ENCODE peak calls at places on chromosomes 5 and 9, in nine cellular contexts. One of them, this sample, is unnamed. For H3K9me3, the result is how much of the 10 kb centered on the place peaks cover.

GRCh38 chr5:141547488-141547887 is 58.6 kb downstream of the PCDHGC5 start:
- DNase-seq in left lung: no peak
- DNase-seq in aorta: no peak
- DNase-seq in colonic mucosa: no peak
- DNase-seq in Peyer's patch: no peak
- DNase-seq in CD4-positive, CD25-positive, alpha-beta regulatory T cell: no peak
- DNase-seq in CD8-positive, alpha-beta memory T cell: no peak
- DNase-seq in tibial nerve: no peak
- DNase-seq in naive thymus-derived CD4-positive, alpha-beta T cell: no peak
- DNase-seq in this sample: no peak

GRCh38 chr9:25891534-25891933 is 213.3 kb upstream of the TUSC1 start:
- DNase-seq in tibial nerve: no peak
- DNase-seq in CD4-positive, CD25-positive, alpha-beta regulatory T cell: no peak
- DNase-seq in CD8-positive, alpha-beta memory T cell: no peak
- DNase-seq in naive thymus-derived CD4-positive, alpha-beta T cell: no peak
- DNase-seq in colonic mucosa: no peak
- DNase-seq in left lung: no peak
- DNase-seq in aorta: no peak
- DNase-seq in Peyer's patch: no peak
- DNase-seq in this sample: no peak

GRCh38 chr9:122158202-122158601 is 1.4 kb downstream of the NDUFA8 start:
- DNase-seq in aorta: no peak
- DNase-seq in CD8-positive, alpha-beta memory T cell: no peak
- DNase-seq in naive thymus-derived CD4-positive, alpha-beta T cell: peak
- DNase-seq in CD4-positive, CD25-positive, alpha-beta regulatory T cell: no peak
- DNase-seq in tibial nerve: no peak
- DNase-seq in Peyer's patch: no peak
- DNase-seq in left lung: no peak
- DNase-seq in colonic mucosa: peak
- DNase-seq in this sample: no peak

GRCh38 chr9:13181652-13182051 is 97.8 kb downstream of the MPDZ start:
- DNase-seq in aorta: no peak
- DNase-seq in naive thymus-derived CD4-positive, alpha-beta T cell: no peak
- DNase-seq in CD8-positive, alpha-beta memory T cell: no peak
- DNase-seq in tibial nerve: no peak
- DNase-seq in Peyer's patch: no peak
- DNase-seq in left lung: no peak
- DNase-seq in CD4-positive, CD25-positive, alpha-beta regulatory T cell: no peak
- DNase-seq in colonic mucosa: no peak
- DNase-seq in this sample: no peak

GRCh38 chr5:159105318-159106053 is 5.8 kb upstream of the EBF1 start:
- DNase-seq in tibial nerve: no peak
- DNase-seq in colonic mucosa: no peak
- DNase-seq in Peyer's patch: peak
- DNase-seq in naive thymus-derived CD4-positive, alpha-beta T cell: no peak
- DNase-seq in CD4-positive, CD25-positive, alpha-beta regulatory T cell: no peak
- DNase-seq in left lung: no peak
- DNase-seq in CD8-positive, alpha-beta memory T cell: no peak
- DNase-seq in aorta: no peak
- DNase-seq in this sample: no peak

GRCh38 chr5:134129411-134130238 is 15.1 kb downstream of the TCF7 start:
- DNase-seq in Peyer's patch: no peak
- DNase-seq in naive thymus-derived CD4-positive, alpha-beta T cell: peak
- DNase-seq in left lung: no peak
- DNase-seq in CD8-positive, alpha-beta memory T cell: no peak
- DNase-seq in tibial nerve: no peak
- DNase-seq in CD4-positive, CD25-positive, alpha-beta regulatory T cell: no peak
- DNase-seq in colonic mucosa: no peak
- DNase-seq in aorta: peak
- DNase-seq in this sample: no peak

GRCh38 chr9:83623634-83623991 is 670 bp downstream of the IDNK start:
- DNase-seq in Peyer's patch: no peak
- DNase-seq in CD4-positive, CD25-positive, alpha-beta regulatory T cell: no peak
- DNase-seq in naive thymus-derived CD4-positive, alpha-beta T cell: no peak
- DNase-seq in tibial nerve: no peak
- DNase-seq in left lung: no peak
- DNase-seq in aorta: no peak
- DNase-seq in CD8-positive, alpha-beta memory T cell: no peak
- DNase-seq in colonic mucosa: peak
- DNase-seq in this sample: no peak

GRCh38 chr5:143403357-143403606 is 204 bp downstream of the NR3C1 start:
- DNase-seq in left lung: no peak
- DNase-seq in naive thymus-derived CD4-positive, alpha-beta T cell: no peak
- DNase-seq in colonic mucosa: no peak
- DNase-seq in tibial nerve: no peak
- DNase-seq in aorta: no peak
- DNase-seq in Peyer's patch: no peak
- DNase-seq in CD4-positive, CD25-positive, alpha-beta regulatory T cell: no peak
- DNase-seq in CD8-positive, alpha-beta memory T cell: no peak
- DNase-seq in this sample: no peak

GRCh38 chr5:189976-190365 is 1.3 kb upstream of the LRRC14B start:
- DNase-seq in colonic mucosa: no peak
- DNase-seq in left lung: peak
- DNase-seq in aorta: peak
- DNase-seq in tibial nerve: no peak
- DNase-seq in naive thymus-derived CD4-positive, alpha-beta T cell: no peak
- DNase-seq in CD8-positive, alpha-beta memory T cell: peak
- DNase-seq in CD4-positive, CD25-positive, alpha-beta regulatory T cell: no peak
- DNase-seq in Peyer's patch: no peak
- DNase-seq in this sample: no peak

GRCh38 chr5:187617-188451 is 3.5 kb upstream of the LRRC14B start:
- DNase-seq in left lung: peak
- DNase-seq in naive thymus-derived CD4-positive, alpha-beta T cell: no peak
- DNase-seq in colonic mucosa: no peak
- DNase-seq in CD8-positive, alpha-beta memory T cell: peak
- DNase-seq in CD4-positive, CD25-positive, alpha-beta regulatory T cell: no peak
- DNase-seq in Peyer's patch: no peak
- DNase-seq in aorta: peak
- DNase-seq in tibial nerve: no peak
- DNase-seq in this sample: no peak

GRCh38 chr5:188488-189481 is 2.5 kb upstream of the LRRC14B start:
- DNase-seq in CD4-positive, CD25-positive, alpha-beta regulatory T cell: peak
- DNase-seq in colonic mucosa: peak
- DNase-seq in left lung: peak
- DNase-seq in aorta: peak
- DNase-seq in Peyer's patch: peak
- DNase-seq in naive thymus-derived CD4-positive, alpha-beta T cell: peak
- DNase-seq in tibial nerve: peak
- DNase-seq in CD8-positive, alpha-beta memory T cell: peak
- DNase-seq in this sample: peak

GRCh38 chr5:190366-191035 is 794 bp upstream of the LRRC14B start:
- DNase-seq in naive thymus-derived CD4-positive, alpha-beta T cell: no peak
- DNase-seq in colonic mucosa: no peak
- DNase-seq in aorta: no peak
- DNase-seq in left lung: peak
- DNase-seq in tibial nerve: no peak
- DNase-seq in Peyer's patch: no peak
- DNase-seq in CD8-positive, alpha-beta memory T cell: peak
- DNase-seq in CD4-positive, CD25-positive, alpha-beta regulatory T cell: no peak
- DNase-seq in this sample: no peak

DNA sequence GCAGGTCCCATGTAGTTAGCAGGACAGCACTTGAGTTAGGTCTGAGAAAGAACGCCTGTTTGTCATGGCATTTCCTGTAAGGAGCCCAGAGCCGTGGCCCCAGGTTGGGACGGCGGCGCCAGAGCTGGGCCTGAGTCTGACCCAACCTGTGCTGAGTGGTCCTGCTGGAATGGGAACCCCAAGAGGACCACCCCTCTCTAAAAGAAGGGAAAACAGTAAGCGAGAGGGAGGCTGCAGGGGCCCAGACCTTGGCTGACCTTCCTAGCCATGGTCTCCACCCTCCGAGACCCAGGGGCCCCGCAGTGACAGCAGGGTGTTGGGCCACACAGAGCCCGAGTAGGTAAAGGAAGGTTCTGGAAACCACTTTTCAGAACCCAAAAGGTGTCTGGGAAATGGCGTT is 1.8 kb upstream of the LRRC14B start:
- DNase-seq in left lung: peak
- DNase-seq in CD4-positive, CD25-positive, alpha-beta regulatory T cell: no peak
- DNase-seq in aorta: no peak
- DNase-seq in Peyer's patch: no peak
- DNase-seq in CD8-positive, alpha-beta memory T cell: peak
- DNase-seq in naive thymus-derived CD4-positive, alpha-beta T cell: no peak
- DNase-seq in tibial nerve: no peak
- DNase-seq in colonic mucosa: no peak
- DNase-seq in this sample: no peak
- H3K4me3 ChIP-seq in left lung: no peak
- H3K4me3 ChIP-seq in CD4-positive, CD25-positive, alpha-beta regulatory T cell: no peak
- H3K4me3 ChIP-seq in aorta: no peak
- H3K4me3 ChIP-seq in Peyer's patch: no peak
- H3K4me3 ChIP-seq in CD8-positive, alpha-beta memory T cell: no peak
- H3K4me3 ChIP-seq in naive thymus-derived CD4-positive, alpha-beta T cell: no peak
- H3K4me3 ChIP-seq in tibial nerve: no peak
- H3K4me3 ChIP-seq in colonic mucosa: no peak
- H3K4me3 ChIP-seq in this sample: no peak

GRCh38 chr9:125428060-125428481 is 166.4 kb downstream of the GAPVD1 start:
- DNase-seq in tibial nerve: no peak
- DNase-seq in CD4-positive, CD25-positive, alpha-beta regulatory T cell: no peak
- DNase-seq in aorta: peak
- DNase-seq in left lung: peak
- DNase-seq in CD8-positive, alpha-beta memory T cell: no peak
- DNase-seq in Peyer's patch: no peak
- DNase-seq in naive thymus-derived CD4-positive, alpha-beta T cell: no peak
- DNase-seq in colonic mucosa: no peak
- DNase-seq in this sample: no peak

GRCh38 chr9:125430161-125430485 is 168.5 kb downstream of the GAPVD1 start:
- DNase-seq in aorta: no peak
- DNase-seq in colonic mucosa: no peak
- DNase-seq in naive thymus-derived CD4-positive, alpha-beta T cell: no peak
- DNase-seq in left lung: no peak
- DNase-seq in tibial nerve: no peak
- DNase-seq in Peyer's patch: no peak
- DNase-seq in CD8-positive, alpha-beta memory T cell: no peak
- DNase-seq in CD4-positive, CD25-positive, alpha-beta regulatory T cell: no peak
- DNase-seq in this sample: no peak

GRCh38 chr9:125428515-125429467 is 167.2 kb downstream of the GAPVD1 start:
- DNase-seq in naive thymus-derived CD4-positive, alpha-beta T cell: no peak
- DNase-seq in left lung: peak
- DNase-seq in CD4-positive, CD25-positive, alpha-beta regulatory T cell: no peak
- DNase-seq in colonic mucosa: no peak
- DNase-seq in tibial nerve: no peak
- DNase-seq in aorta: peak
- DNase-seq in CD8-positive, alpha-beta memory T cell: no peak
- DNase-seq in Peyer's patch: no peak
- DNase-seq in this sample: no peak

GRCh38 chr9:125430611-125431305 is 169.1 kb downstream of the GAPVD1 start:
- DNase-seq in colonic mucosa: no peak
- DNase-seq in naive thymus-derived CD4-positive, alpha-beta T cell: no peak
- DNase-seq in tibial nerve: no peak
- DNase-seq in Peyer's patch: no peak
- DNase-seq in CD8-positive, alpha-beta memory T cell: no peak
- DNase-seq in aorta: peak
- DNase-seq in left lung: no peak
- DNase-seq in CD4-positive, CD25-positive, alpha-beta regulatory T cell: no peak
- DNase-seq in this sample: peak

DNA sequence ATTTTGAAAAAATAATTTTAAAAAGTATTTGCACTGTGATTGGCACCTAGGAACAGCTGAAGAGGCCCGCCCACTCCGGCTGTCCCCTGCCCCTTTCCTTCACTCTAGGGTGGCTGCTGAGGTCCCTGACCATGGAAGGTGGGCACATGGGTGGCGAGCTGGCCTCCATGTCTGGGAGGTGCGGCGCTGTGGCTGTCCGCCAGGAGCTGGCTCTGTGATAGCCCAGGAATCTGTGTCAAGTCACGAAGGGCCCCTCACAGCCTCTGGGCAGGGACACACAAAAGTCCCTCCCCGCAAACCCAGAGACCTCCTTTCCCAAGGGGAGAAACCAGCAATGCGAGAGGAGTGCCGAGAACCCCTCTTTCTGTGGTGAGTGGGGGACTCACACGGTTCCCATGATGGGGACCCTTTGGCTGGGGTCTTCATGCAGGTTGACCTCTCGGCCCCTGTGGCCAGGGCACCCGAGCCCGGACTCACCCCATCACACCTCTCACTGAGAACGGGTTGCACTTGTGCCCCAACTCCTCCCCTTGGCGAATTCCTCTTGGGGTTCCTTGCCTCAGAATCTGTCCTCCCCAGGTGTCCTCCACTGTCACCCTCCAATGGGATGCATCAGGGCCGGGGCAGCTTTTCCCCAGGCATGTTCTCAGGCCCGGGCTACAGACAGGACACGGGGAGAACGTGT is 168.0 kb downstream of the GAPVD1 start:
- DNase-seq in left lung: peak
- DNase-seq in CD8-positive, alpha-beta memory T cell: no peak
- DNase-seq in naive thymus-derived CD4-positive, alpha-beta T cell: no peak
- DNase-seq in Peyer's patch: no peak
- DNase-seq in CD4-positive, CD25-positive, alpha-beta regulatory T cell: no peak
- DNase-seq in tibial nerve: no peak
- DNase-seq in aorta: peak
- DNase-seq in colonic mucosa: no peak
- DNase-seq in this sample: peak
- H3K9me3 ChIP-seq in left lung: under half
- H3K9me3 ChIP-seq in CD8-positive, alpha-beta memory T cell: under half
- H3K9me3 ChIP-seq in naive thymus-derived CD4-positive, alpha-beta T cell: under half
- H3K9me3 ChIP-seq in Peyer's patch: under half
- H3K9me3 ChIP-seq in CD4-positive, CD25-positive, alpha-beta regulatory T cell: under half
- H3K9me3 ChIP-seq in tibial nerve: under half
- H3K9me3 ChIP-seq in aorta: under half
- H3K9me3 ChIP-seq in colonic mucosa: under half
- H3K9me3 ChIP-seq in this sample: under half

GRCh38 chr5:100600289-100600994 is 65.3 kb downstream of the FAM174A start:
- DNase-seq in colonic mucosa: no peak
- DNase-seq in naive thymus-derived CD4-positive, alpha-beta T cell: no peak
- DNase-seq in Peyer's patch: no peak
- DNase-seq in aorta: no peak
- DNase-seq in tibial nerve: no peak
- DNase-seq in left lung: no peak
- DNase-seq in CD8-positive, alpha-beta memory T cell: no peak
- DNase-seq in CD4-positive, CD25-positive, alpha-beta regulatory T cell: no peak
- DNase-seq in this sample: no peak

GRCh38 chr5:100595812-100596173 is 60.6 kb downstream of the FAM174A start:
- DNase-seq in CD4-positive, CD25-positive, alpha-beta regulatory T cell: no peak
- DNase-seq in naive thymus-derived CD4-positive, alpha-beta T cell: no peak
- DNase-seq in CD8-positive, alpha-beta memory T cell: no peak
- DNase-seq in colonic mucosa: no peak
- DNase-seq in left lung: no peak
- DNase-seq in tibial nerve: no peak
- DNase-seq in aorta: no peak
- DNase-seq in Peyer's patch: no peak
- DNase-seq in this sample: no peak

GRCh38 chr5:100590867-100591266 is 55.7 kb downstream of the FAM174A start:
- DNase-seq in tibial nerve: no peak
- DNase-seq in left lung: no peak
- DNase-seq in colonic mucosa: no peak
- DNase-seq in naive thymus-derived CD4-positive, alpha-beta T cell: no peak
- DNase-seq in CD8-positive, alpha-beta memory T cell: no peak
- DNase-seq in CD4-positive, CD25-positive, alpha-beta regulatory T cell: no peak
- DNase-seq in Peyer's patch: no peak
- DNase-seq in aorta: no peak
- DNase-seq in this sample: no peak

DNA sequence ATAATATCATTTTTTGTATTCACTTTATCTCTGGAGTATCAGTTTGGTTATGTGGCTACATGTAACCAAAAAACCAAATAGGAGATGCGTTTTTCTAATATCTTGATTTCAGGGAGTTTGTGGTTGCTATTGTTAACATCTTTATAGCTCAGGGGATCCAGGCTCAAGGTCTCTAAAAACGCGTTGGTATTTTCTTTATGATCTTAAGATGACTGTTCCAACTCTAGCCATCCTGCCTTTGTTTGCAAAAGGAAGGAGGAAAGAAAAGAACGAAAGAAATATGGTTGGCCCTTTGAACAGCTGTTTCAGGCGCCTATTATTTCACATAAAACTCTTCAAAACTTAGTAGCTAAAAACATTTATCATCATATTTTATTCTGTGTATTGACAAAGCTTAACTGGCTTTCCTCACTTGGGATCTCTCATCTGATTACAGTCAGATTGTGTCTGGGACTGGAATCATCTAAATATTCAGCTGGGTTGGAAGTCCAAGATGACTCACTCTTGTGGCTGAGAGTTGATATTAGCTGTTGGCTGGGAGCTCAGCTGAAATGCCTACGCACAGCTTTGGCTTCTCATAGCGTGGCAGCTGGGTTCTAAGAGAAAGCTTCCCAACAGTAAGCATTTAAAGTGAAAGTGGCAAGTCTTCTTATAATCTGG is 60.1 kb downstream of the FAM174A start:
- DNase-seq in CD4-positive, CD25-positive, alpha-beta regulatory T cell: no peak
- DNase-seq in aorta: peak
- DNase-seq in tibial nerve: no peak
- DNase-seq in left lung: no peak
- DNase-seq in CD8-positive, alpha-beta memory T cell: no peak
- DNase-seq in naive thymus-derived CD4-positive, alpha-beta T cell: no peak
- DNase-seq in colonic mucosa: peak
- DNase-seq in Peyer's patch: no peak
- DNase-seq in this sample: peak
- H3K4me3 ChIP-seq in CD4-positive, CD25-positive, alpha-beta regulatory T cell: no peak
- H3K4me3 ChIP-seq in aorta: no peak
- H3K4me3 ChIP-seq in tibial nerve: no peak
- H3K4me3 ChIP-seq in left lung: no peak
- H3K4me3 ChIP-seq in CD8-positive, alpha-beta memory T cell: no peak
- H3K4me3 ChIP-seq in naive thymus-derived CD4-positive, alpha-beta T cell: no peak
- H3K4me3 ChIP-seq in colonic mucosa: no peak
- H3K4me3 ChIP-seq in Peyer's patch: no peak
- H3K4me3 ChIP-seq in this sample: no peak

GRCh38 chr9:37437010-37437409 is 14.5 kb downstream of the GRHPR start:
- DNase-seq in CD4-positive, CD25-positive, alpha-beta regulatory T cell: no peak
- DNase-seq in aorta: no peak
- DNase-seq in Peyer's patch: no peak
- DNase-seq in left lung: no peak
- DNase-seq in colonic mucosa: no peak
- DNase-seq in naive thymus-derived CD4-positive, alpha-beta T cell: no peak
- DNase-seq in CD8-positive, alpha-beta memory T cell: no peak
- DNase-seq in tibial nerve: no peak
- DNase-seq in this sample: no peak

GRCh38 chr9:37438359-37438758 is 15.9 kb downstream of the GRHPR start:
- DNase-seq in CD8-positive, alpha-beta memory T cell: no peak
- DNase-seq in left lung: no peak
- DNase-seq in aorta: no peak
- DNase-seq in tibial nerve: no peak
- DNase-seq in naive thymus-derived CD4-positive, alpha-beta T cell: no peak
- DNase-seq in colonic mucosa: no peak
- DNase-seq in CD4-positive, CD25-positive, alpha-beta regulatory T cell: no peak
- DNase-seq in Peyer's patch: no peak
- DNase-seq in this sample: no peak

GRCh38 chr9:37437616-37438015 is 15.1 kb downstream of the GRHPR start:
- DNase-seq in left lung: no peak
- DNase-seq in Peyer's patch: no peak
- DNase-seq in colonic mucosa: no peak
- DNase-seq in tibial nerve: no peak
- DNase-seq in CD8-positive, alpha-beta memory T cell: no peak
- DNase-seq in CD4-positive, CD25-positive, alpha-beta regulatory T cell: no peak
- DNase-seq in aorta: no peak
- DNase-seq in naive thymus-derived CD4-positive, alpha-beta T cell: no peak
- DNase-seq in this sample: no peak

GRCh38 chr9:37433754-37434435 is 11.4 kb downstream of the GRHPR start:
- DNase-seq in colonic mucosa: no peak
- DNase-seq in left lung: no peak
- DNase-seq in aorta: no peak
- DNase-seq in naive thymus-derived CD4-positive, alpha-beta T cell: no peak
- DNase-seq in Peyer's patch: no peak
- DNase-seq in tibial nerve: no peak
- DNase-seq in CD8-positive, alpha-beta memory T cell: no peak
- DNase-seq in CD4-positive, CD25-positive, alpha-beta regulatory T cell: no peak
- DNase-seq in this sample: no peak

DNA sequence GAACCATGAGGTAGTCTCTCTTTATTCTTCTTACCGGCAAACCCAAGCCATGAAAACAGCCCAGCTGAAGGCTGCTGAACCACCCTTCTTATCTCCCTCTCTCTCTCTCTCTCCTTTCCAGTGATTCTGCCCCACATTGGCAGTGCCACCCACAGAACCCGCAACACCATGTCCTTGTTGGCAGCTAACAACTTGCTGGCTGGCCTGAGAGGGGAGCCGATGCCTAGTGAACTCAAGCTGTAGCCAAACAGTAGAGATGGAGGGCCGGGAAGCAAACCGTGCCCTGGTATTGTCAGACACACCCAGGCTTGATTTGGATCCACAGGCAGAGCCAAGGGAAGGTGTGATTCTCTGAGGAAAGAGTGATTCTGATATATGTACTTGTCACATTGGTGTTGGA is 14.0 kb downstream of the GRHPR start:
- DNase-seq in tibial nerve: no peak
- DNase-seq in aorta: no peak
- DNase-seq in colonic mucosa: no peak
- DNase-seq in Peyer's patch: no peak
- DNase-seq in CD8-positive, alpha-beta memory T cell: no peak
- DNase-seq in CD4-positive, CD25-positive, alpha-beta regulatory T cell: no peak
- DNase-seq in naive thymus-derived CD4-positive, alpha-beta T cell: no peak
- DNase-seq in left lung: no peak
- DNase-seq in this sample: no peak
- H3K9me3 ChIP-seq in tibial nerve: under half
- H3K9me3 ChIP-seq in aorta: under half
- H3K9me3 ChIP-seq in colonic mucosa: under half
- H3K9me3 ChIP-seq in Peyer's patch: under half
- H3K9me3 ChIP-seq in CD8-positive, alpha-beta memory T cell: under half
- H3K9me3 ChIP-seq in CD4-positive, CD25-positive, alpha-beta regulatory T cell: under half
- H3K9me3 ChIP-seq in naive thymus-derived CD4-positive, alpha-beta T cell: under half
- H3K9me3 ChIP-seq in left lung: under half
- H3K9me3 ChIP-seq in this sample: under half

This sample was measured in mucosa of descending colon.